ENCODE peak calls at places on chromosomes 2 and 18, in four cellular contexts. One of them, this sample, is unnamed.

GRCh38 chr2:233498126-233498525 is 68.5 kb downstream of the USP40 start:
- DNase-seq in K562: no peak
- DNase-seq in HepG2: no peak
- DNase-seq in GM12878: no peak
- DNase-seq in this sample: no peak

GRCh38 chr2:83874066-83874465 is 585.0 kb downstream of the SUCLG1 start:
- DNase-seq in GM12878: no peak
- DNase-seq in HepG2: no peak
- DNase-seq in K562: no peak
- DNase-seq in this sample: no peak

GRCh38 chr2:150624001-150624401 is 136.5 kb upstream of the RND3 start:
- DNase-seq in GM12878: peak
- DNase-seq in HepG2: no peak
- DNase-seq in K562: no peak
- DNase-seq in this sample: no peak

GRCh38 chr18:22713511-22713910 is 219.6 kb upstream of the RBBP8 start:
- DNase-seq in GM12878: no peak
- DNase-seq in HepG2: no peak
- DNase-seq in K562: no peak
- DNase-seq in this sample: no peak

GRCh38 chr2:33535409-33535808 is 59.0 kb downstream of the RASGRP3 start:
- DNase-seq in GM12878: no peak
- DNase-seq in K562: no peak
- DNase-seq in HepG2: no peak
- DNase-seq in this sample: no peak

GRCh38 chr2:15181092-15181745 is 379.9 kb downstream of the NBAS start:
- DNase-seq in GM12878: no peak
- DNase-seq in K562: no peak
- DNase-seq in HepG2: no peak
- DNase-seq in this sample: no peak

GRCh38 chr2:217604527-217605279 is 398.1 kb downstream of the TNS1 start:
- DNase-seq in HepG2: no peak
- DNase-seq in GM12878: no peak
- DNase-seq in K562: no peak
- DNase-seq in this sample: no peak

GRCh38 chr2:70132244-70133126 is 45.2 kb downstream of the PCBP1 start:
- DNase-seq in GM12878: no peak
- DNase-seq in K562: peak
- DNase-seq in HepG2: peak
- DNase-seq in this sample: no peak

GRCh38 chr2:207395535-207396251 is 134.1 kb upstream of the CREB1 start:
- DNase-seq in K562: no peak
- DNase-seq in HepG2: no peak
- DNase-seq in GM12878: no peak
- DNase-seq in this sample: no peak

GRCh38 chr18:76686737-76687231 is 135.6 kb upstream of the ZNF236 start:
- DNase-seq in HepG2: peak
- DNase-seq in GM12878: peak
- DNase-seq in K562: no peak
- DNase-seq in this sample: peak

GRCh38 chr2:31248139-31248538 is 14.2 kb downstream of the EHD3 start:
- DNase-seq in K562: no peak
- DNase-seq in GM12878: no peak
- DNase-seq in HepG2: no peak
- DNase-seq in this sample: no peak
- TF ChIP-seq BHLHE40 in K562: no peak
- TF ChIP-seq BHLHE40 in GM12878: no peak
- TF ChIP-seq BHLHE40 in HepG2: no peak
- TF ChIP-seq BHLHE40 in this sample: no peak

GRCh38 chr2:97068074-97068473 is 26.6 kb downstream of the FAHD2B start:
- DNase-seq in K562: no peak
- DNase-seq in GM12878: no peak
- DNase-seq in HepG2: no peak
- DNase-seq in this sample: no peak
- TF ChIP-seq FOXM1 in K562: no peak
- TF ChIP-seq FOXM1 in GM12878: no peak
- TF ChIP-seq FOXM1 in HepG2: no peak
- TF ChIP-seq FOXM1 in this sample: no peak

GRCh38 chr2:45935791-45936622 is 284.5 kb downstream of the PRKCE start:
- DNase-seq in HepG2: peak
- DNase-seq in K562: peak
- DNase-seq in GM12878: no peak
- DNase-seq in this sample: peak

GRCh38 chr2:45930396-45930792 is 278.9 kb downstream of the PRKCE start:
- DNase-seq in GM12878: no peak
- DNase-seq in HepG2: no peak
- DNase-seq in K562: no peak
- DNase-seq in this sample: no peak

GRCh38 chr2:45929674-45930395 is 278.4 kb downstream of the PRKCE start:
- DNase-seq in K562: no peak
- DNase-seq in HepG2: no peak
- DNase-seq in GM12878: no peak
- DNase-seq in this sample: no peak

GRCh38 chr2:45928946-45929345 is 277.5 kb downstream of the PRKCE start:
- DNase-seq in K562: no peak
- DNase-seq in GM12878: no peak
- DNase-seq in HepG2: no peak
- DNase-seq in this sample: no peak

DNA sequence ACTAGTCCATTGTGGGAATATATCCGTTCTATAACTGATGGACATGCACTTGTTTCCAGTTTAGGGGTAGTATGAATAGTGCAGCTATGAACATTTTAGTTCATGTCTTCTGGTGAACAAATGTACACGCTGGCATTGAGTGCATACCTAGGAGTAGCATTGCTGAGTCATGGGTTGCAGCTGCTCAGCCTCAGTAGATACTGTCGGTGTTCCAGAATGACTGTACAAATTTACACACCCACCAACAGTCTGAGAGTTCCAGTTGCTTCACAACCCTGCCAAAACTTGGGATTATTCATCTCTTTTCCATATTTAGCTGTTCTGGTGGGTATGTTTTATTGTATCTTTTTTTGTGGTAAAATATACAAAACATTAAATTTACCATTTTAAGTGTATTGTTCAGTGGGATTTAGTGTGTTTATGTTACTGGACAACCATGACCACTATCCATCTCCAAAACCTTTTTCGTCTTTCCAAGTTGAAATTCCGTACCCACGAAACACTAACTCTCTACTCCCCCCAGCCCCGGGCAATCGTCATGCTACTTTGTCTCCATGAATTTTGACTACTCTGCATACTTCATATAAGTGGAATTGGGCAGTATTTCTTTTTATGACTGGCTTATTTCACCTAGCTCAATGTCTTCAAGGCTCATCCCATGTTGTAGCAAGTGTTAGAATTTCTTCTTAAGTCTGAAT is 281.0 kb downstream of the PRKCE start:
- DNase-seq in K562: no peak
- DNase-seq in HepG2: no peak
- DNase-seq in GM12878: no peak
- DNase-seq in this sample: no peak
- TF ChIP-seq BHLHE40 in K562: no peak
- TF ChIP-seq BHLHE40 in HepG2: no peak
- TF ChIP-seq BHLHE40 in GM12878: no peak
- TF ChIP-seq BHLHE40 in this sample: no peak

GRCh38 chr2:45312275-45312674 is 298.8 kb downstream of the SRBD1 start:
- DNase-seq in K562: no peak
- DNase-seq in GM12878: no peak
- DNase-seq in HepG2: peak
- DNase-seq in this sample: no peak

GRCh38 chr2:45319683-45320082 is 291.4 kb downstream of the SRBD1 start:
- DNase-seq in K562: no peak
- DNase-seq in HepG2: no peak
- DNase-seq in GM12878: no peak
- DNase-seq in this sample: no peak

GRCh38 chr2:45318675-45319074 is 292.4 kb downstream of the SRBD1 start:
- DNase-seq in GM12878: no peak
- DNase-seq in HepG2: no peak
- DNase-seq in K562: no peak
- DNase-seq in this sample: no peak

GRCh38 chr2:45316576-45317338 is 294.3 kb downstream of the SRBD1 start:
- DNase-seq in K562: no peak
- DNase-seq in GM12878: no peak
- DNase-seq in HepG2: no peak
- DNase-seq in this sample: no peak

DNA sequence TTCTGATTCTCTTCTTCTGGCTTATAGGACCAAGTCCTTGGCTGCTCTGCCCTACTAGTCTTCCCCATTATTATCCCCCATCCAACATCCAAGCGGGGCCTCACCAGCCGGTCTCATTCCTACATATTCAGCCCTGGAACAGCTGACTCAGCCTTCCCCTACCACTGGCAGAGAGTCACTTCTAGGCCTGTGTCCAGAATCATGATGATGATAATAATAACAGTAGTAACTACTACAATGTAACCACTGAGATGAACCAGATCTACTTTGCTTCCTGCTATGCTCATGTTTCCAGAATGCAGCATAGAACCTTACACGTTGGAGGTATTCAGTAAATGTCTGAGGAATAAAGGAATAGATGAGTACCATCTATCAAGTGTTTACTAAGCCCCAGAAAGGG is 295.2 kb downstream of the SRBD1 start:
- DNase-seq in GM12878: no peak
- DNase-seq in HepG2: no peak
- DNase-seq in K562: no peak
- DNase-seq in this sample: no peak
- TF ChIP-seq FOXM1 in GM12878: no peak
- TF ChIP-seq FOXM1 in HepG2: no peak
- TF ChIP-seq FOXM1 in K562: no peak
- TF ChIP-seq FOXM1 in this sample: no peak

DNA sequence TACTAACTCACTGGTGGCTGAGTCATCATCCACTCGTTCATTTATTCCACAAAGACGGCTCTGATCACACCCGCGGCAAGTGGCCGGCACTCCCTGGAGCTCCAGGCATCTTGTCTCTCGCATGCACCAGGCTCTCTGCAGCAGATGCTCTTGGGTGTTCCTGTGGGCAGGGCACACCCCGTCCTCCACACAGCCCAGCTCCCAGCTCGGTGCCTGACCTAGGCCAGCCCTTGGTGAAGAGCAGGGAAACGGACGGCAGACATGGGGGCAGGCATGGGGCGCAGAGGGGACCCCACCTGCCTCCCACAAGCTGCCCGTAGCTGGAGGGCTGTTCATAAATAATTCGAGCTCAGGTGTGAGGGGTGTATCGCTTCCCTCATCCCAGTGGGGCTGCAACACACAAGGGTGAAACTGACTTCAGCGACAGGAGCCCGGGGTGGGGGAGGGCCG is 51.5 kb downstream of the INHBB start:
- DNase-seq in GM12878: no peak
- DNase-seq in HepG2: peak
- DNase-seq in K562: no peak
- DNase-seq in this sample: no peak
- TF ChIP-seq BHLHE40 in GM12878: no peak
- TF ChIP-seq BHLHE40 in HepG2: no peak
- TF ChIP-seq BHLHE40 in K562: no peak
- TF ChIP-seq BHLHE40 in this sample: no peak

GRCh38 chr2:165693838-165694237 is 100.2 kb downstream of the GALNT3 start:
- DNase-seq in K562: no peak
- DNase-seq in GM12878: no peak
- DNase-seq in HepG2: no peak
- DNase-seq in this sample: no peak
- TF ChIP-seq FOXM1 in K562: no peak
- TF ChIP-seq FOXM1 in GM12878: no peak
- TF ChIP-seq FOXM1 in HepG2: no peak
- TF ChIP-seq FOXM1 in this sample: no peak

GRCh38 chr18:13310286-13310685 is 91.7 kb downstream of the LDLRAD4 start:
- DNase-seq in K562: no peak
- DNase-seq in HepG2: no peak
- DNase-seq in GM12878: no peak
- DNase-seq in this sample: no peak

GRCh38 chr18:13305326-13305725 is 86.8 kb downstream of the LDLRAD4 start:
- DNase-seq in HepG2: no peak
- DNase-seq in K562: no peak
- DNase-seq in GM12878: no peak
- DNase-seq in this sample: no peak

GRCh38 chr18:13309031-13309430 is 90.5 kb downstream of the LDLRAD4 start:
- DNase-seq in K562: no peak
- DNase-seq in HepG2: no peak
- DNase-seq in GM12878: no peak
- DNase-seq in this sample: no peak

GRCh38 chr18:13312515-13312914 is 94.0 kb downstream of the LDLRAD4 start:
- DNase-seq in K562: no peak
- DNase-seq in GM12878: no peak
- DNase-seq in HepG2: no peak
- DNase-seq in this sample: no peak

DNA sequence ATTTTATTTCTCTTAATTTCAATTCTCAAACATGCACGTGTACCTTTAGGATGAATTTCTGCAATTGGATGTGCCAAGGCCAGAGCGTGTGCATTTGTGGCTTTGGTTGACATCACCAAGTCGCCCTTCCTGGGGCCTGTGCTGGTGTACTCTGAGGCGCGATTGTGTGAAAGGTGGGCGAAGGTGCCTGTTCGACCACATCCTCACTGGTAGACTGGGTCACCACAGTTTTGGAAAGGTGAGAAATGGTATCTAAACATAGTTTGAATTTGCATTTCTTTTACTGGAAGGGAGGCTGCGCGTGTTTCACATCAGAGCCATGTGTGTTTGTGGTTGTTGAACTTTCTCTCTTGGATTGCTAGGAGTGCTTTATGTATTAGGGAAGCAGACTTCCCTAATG is 89.8 kb downstream of the LDLRAD4 start:
- DNase-seq in K562: no peak
- DNase-seq in HepG2: no peak
- DNase-seq in GM12878: no peak
- DNase-seq in this sample: no peak
- TF ChIP-seq BHLHE40 in K562: no peak
- TF ChIP-seq BHLHE40 in HepG2: no peak
- TF ChIP-seq BHLHE40 in GM12878: no peak
- TF ChIP-seq BHLHE40 in this sample: no peak

DNA sequence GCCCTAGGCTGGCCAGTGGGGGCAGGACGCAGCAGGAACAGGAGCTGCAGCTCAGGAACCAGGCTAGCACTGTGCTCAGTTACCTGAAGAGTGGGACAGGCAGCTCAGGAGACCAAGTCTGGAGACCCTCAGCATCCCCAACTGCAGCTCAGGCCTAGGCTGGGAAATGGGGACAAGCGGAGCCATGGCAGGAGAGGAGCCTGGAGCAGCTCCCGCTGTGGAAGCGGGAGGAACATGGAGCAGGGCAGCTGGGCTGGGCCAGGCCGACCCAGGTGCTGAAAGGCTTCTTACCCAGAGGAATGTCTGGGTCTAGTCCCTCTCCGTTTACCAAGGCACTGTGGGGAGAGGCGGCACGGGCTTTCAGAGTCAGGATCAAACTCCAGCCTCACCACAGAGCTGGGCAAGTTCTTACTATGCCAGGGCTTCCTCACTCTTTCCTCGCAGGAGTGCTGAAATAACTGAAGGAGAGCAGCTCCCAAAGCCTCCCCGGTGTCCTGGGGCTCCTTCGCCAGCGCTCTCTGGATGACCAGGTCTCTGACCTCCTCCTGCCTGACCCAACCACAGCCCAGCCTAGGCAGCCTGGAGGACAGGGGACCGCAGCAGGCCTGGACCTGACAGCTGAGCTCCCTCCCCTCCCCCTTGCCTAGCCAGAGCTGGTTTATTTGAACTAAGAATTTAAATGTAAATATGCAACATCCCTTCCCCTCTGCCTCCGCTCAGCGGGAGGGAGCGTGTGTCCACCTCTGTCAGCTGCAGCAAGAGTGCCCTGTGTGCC is 247.8 kb upstream of the SIX2 start:
- DNase-seq in HepG2: peak
- DNase-seq in GM12878: no peak
- DNase-seq in K562: no peak
- DNase-seq in this sample: no peak
- TF ChIP-seq FOXM1 in HepG2: peak
- TF ChIP-seq FOXM1 in GM12878: no peak
- TF ChIP-seq FOXM1 in K562: no peak
- TF ChIP-seq FOXM1 in this sample: no peak